ENCODE peak calls at places on chromosomes 13 and 19, in nine cellular contexts. F is RWPE1, U is AG09309, X is PC-9, V is breast epithelium, W is heart left ventricle, L is astrocyte, B is stomach, H is HCT116. R is an unnamed sample.

GRCh38 chr13:103029798-103030197 is 36.4 kb downstream of the SLC10A2 start:
- DNase-seq in F (no peak), U (no peak), X (no peak), V (no peak), W (no peak), L (no peak), B (no peak), H (no peak), R (no peak)

GRCh38 chr13:112782433-112783010 is 92.7 kb downstream of the ATP11A start:
- DNase-seq in F (no peak), U (no peak), X (no peak), V (no peak), W (no peak), L (peak), B (peak), H (no peak), R (no peak)

GRCh38 chr19:6164906-6165531 is 29.6 kb downstream of the ACSBG2 start:
- DNase-seq in F (peak), U (no peak), X (no peak), V (no peak), W (no peak), L (no peak), B (no peak), H (no peak), R (peak)

GRCh38 chr13:98033277-98034247 is 80.1 kb downstream of the IPO5 start:
- DNase-seq in F (peak), U (peak), X (peak), V (no peak), W (no peak), L (peak), B (no peak), H (peak), R (peak)

GRCh38 chr19:33814181-33815165 is 17.8 kb downstream of the KCTD15 start:
- DNase-seq in F (no peak), U (no peak), X (no peak), V (peak), W (peak), L (no peak), B (no peak), H (no peak), R (no peak)

GRCh38 chr13:49366841-49367240 is 77.0 kb downstream of the CAB39L start:
- DNase-seq in F (no peak), U (no peak), X (no peak), V (no peak), W (no peak), L (peak), B (peak), H (no peak), R (no peak)

GRCh38 chr13:24281188-24282008 is 28.0 kb upstream of the C1QTNF9 start:
- DNase-seq in F (no peak), U (no peak), X (no peak), V (no peak), W (no peak), L (no peak), B (peak), H (no peak), R (no peak)

GRCh38 chr19:30648321-30648720 is 276.1 kb downstream of the ZNF536 start:
- DNase-seq in F (no peak), U (no peak), X (no peak), V (no peak), W (no peak), L (no peak), B (no peak), H (no peak), R (no peak)

GRCh38 chr19:48502720-48503018 is 9.0 kb downstream of the LMTK3 start:
- DNase-seq in F (no peak), U (no peak), X (no peak), V (no peak), W (no peak), L (no peak), B (no peak), H (no peak), R (no peak)

GRCh38 chr19:19468424-19469050 is 46.8 kb downstream of the TSSK6 start:
- DNase-seq in F (no peak), U (no peak), X (no peak), V (no peak), W (no peak), L (no peak), B (no peak), H (no peak), R (no peak)

GRCh38 chr19:48551437-48552302 is at the start of gene SULT2B1:
- DNase-seq in F (peak), U (no peak), X (peak), V (peak), W (peak), L (no peak), B (peak), H (no peak), R (no peak)

GRCh38 chr19:41754596-41754995 is 734 bp upstream of the CEACAM6 start:
- DNase-seq in F (no peak), U (no peak), X (no peak), V (no peak), W (no peak), L (no peak), B (no peak), H (no peak), R (peak)

GRCh38 chr13:38348890-38349289 is 761 bp upstream of the UFM1 start:
- DNase-seq in F (peak), U (no peak), X (peak), V (no peak), W (no peak), L (peak), B (no peak), H (no peak), R (peak)

GRCh38 chr19:42242071-42242511 is 311 bp downstream of the GSK3A start:
- DNase-seq in F (no peak), U (no peak), X (no peak), V (no peak), W (no peak), L (no peak), B (no peak), H (no peak), R (no peak)

GRCh38 chr19:50501186-50501567 is 9.8 kb downstream of the JOSD2 start:
- DNase-seq in F (no peak), U (no peak), X (no peak), V (no peak), W (peak), L (no peak), B (no peak), H (no peak), R (no peak)

GRCh38 chr13:29428310-29428991 is 167.0 kb downstream of the SLC7A1 start:
- DNase-seq in F (peak), U (no peak), X (no peak), V (no peak), W (peak), L (peak), B (no peak), H (peak), R (peak)
- TF ChIP-seq CTCF in F (no peak), U (no peak), X (no peak), V (no peak), W (peak), L (no peak), B (no peak), H (no peak), R (no peak)

DNA sequence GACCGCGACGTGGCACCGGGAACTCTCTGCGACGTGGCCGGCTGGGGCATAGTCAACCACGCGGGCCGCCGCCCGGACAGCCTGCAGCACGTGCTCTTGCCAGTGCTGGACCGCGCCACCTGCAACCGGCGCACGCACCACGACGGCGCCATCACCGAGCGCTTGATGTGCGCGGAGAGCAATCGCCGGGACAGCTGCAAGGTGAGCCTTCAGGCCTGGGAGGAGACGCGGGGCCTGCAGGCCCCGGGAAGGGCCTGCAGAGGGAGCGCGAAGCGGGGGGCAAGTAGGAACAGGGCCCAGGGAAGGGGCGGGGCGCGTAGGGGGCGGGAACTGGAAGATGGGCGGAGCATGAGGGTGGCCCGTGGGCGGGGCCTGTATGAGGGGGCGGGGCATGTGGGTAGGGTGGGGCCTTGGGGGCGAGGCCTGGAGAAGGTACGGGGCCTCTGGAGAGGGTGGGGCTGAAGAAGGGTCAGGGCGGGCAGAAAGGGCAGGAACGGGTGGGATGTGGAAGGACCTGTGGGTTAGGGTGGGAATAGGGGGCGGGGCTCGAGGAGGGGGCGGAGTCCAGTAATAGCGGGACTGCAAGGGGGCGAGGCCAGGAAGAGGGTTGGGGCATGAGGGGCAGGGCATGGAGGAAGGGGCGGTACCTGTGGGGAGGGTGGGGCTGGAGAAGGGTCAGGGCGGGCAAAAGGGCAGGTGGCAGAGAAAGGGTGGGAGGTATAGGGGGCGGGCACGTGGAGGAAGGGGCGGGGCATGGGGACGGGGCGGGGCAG is 2.5 kb downstream of the CFD start:
- DNase-seq in F (peak), U (no peak), X (no peak), V (no peak), W (peak), L (no peak), B (no peak), H (peak), R (peak)
- TF ChIP-seq CTCF in F (peak), U (no peak), X (no peak), V (no peak), W (no peak), L (no peak), B (no peak), H (peak), R (no peak)

GRCh38 chr19:3526507-3527244 is 12.3 kb upstream of the TEKTIP1 start:
- DNase-seq in F (no peak), U (no peak), X (no peak), V (no peak), W (no peak), L (no peak), B (no peak), H (no peak), R (no peak)
- TF ChIP-seq CTCF in F (no peak), U (no peak), X (no peak), V (no peak), W (no peak), L (no peak), B (no peak), H (peak), R (no peak)

DNA sequence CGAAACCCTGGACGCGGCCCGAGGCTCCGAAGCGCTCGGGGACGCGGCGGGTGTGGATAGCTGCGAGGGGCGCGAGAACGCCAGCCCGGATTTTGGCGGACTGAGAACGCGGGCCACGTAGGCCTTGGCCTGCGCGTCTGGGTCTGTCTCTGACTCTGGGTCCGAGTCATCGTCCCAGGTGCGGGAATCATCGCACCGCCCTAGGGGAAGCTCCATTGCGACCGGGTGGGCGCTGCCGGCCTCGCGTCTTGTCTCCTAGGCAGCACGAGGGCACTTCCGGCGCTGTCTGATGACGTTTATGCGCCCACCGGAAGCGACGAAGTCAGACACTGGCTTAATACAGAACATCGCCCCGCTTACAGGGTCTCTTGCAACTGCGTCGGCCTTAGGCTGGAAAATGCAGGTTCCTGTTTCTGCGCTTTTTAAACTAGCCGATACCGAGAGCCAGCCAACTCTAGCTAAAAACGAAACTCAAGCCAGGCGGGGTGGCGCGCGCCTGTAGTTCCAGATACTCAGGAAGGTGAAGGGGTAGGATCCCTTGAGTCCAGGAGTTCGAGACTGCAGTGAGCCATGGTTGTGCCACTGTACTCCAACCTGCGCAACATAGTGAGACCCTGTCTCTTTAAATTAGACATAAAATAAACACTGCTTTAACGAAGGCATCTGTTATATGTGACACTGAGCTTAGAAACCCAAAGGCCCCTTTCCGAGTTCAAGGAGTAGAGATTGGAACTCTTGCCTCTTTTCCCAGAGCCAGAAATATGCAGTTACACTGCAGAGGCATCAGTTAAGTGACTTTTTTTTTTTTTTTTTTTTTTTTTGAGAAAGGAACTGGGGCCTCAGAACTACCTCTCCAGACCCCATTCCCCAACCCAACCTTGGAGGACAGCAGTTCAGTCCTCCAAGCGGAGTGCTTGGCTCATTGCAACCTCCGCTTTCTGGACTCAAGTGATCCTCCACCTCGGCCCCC is at the start of gene FBXW9:
- DNase-seq in F (peak), U (peak), X (peak), V (peak), W (peak), L (peak), B (peak), H (peak), R (peak)
- TF ChIP-seq CTCF in F (no peak), U (no peak), X (no peak), V (no peak), W (no peak), L (no peak), B (no peak), H (no peak), R (no peak)